ENCODE peak calls at places on chromosomes 2 and 18, in nine cellular contexts. P, T, G, O, M, K, B, U and I are unnamed samples.

GRCh38 chr18:25736516-25736915 is 353.9 kb downstream of the SS18 start:
- DNase-seq in P (no peak), T (no peak), G (no peak), O (no peak), M (no peak), K (no peak), B (no peak), U (no peak), I (no peak)

GRCh38 chr18:54112356-54112755 is 112.1 kb downstream of the MBD2 start:
- DNase-seq in P (no peak), T (no peak), G (no peak), O (no peak), M (no peak), K (no peak), B (no peak), U (no peak), I (no peak)

GRCh38 chr18:22613788-22614187 is 196.1 kb upstream of the CTAGE1 start:
- DNase-seq in P (no peak), T (no peak), G (no peak), O (no peak), M (no peak), K (no peak), B (no peak), U (no peak), I (no peak)

GRCh38 chr18:8556424-8556823 is 52.8 kb upstream of the RAB12 start:
- DNase-seq in P (no peak), T (no peak), G (no peak), O (no peak), M (no peak), K (no peak), B (no peak), U (no peak), I (no peak)

GRCh38 chr2:77521482-77521881 is 694 bp downstream of the LRRTM4 start:
- DNase-seq in P (no peak), T (peak), G (no peak), O (no peak), M (no peak), K (no peak), B (no peak), U (no peak), I (no peak)

GRCh38 chr2:29015701-29016470 is 34.8 kb downstream of the TOGARAM2 start:
- DNase-seq in P (no peak), T (no peak), G (peak), O (no peak), M (no peak), K (peak), B (no peak), U (no peak), I (peak)

GRCh38 chr18:34117319-34117718 is 107.4 kb downstream of the NOL4 start:
- DNase-seq in P (no peak), T (no peak), G (no peak), O (no peak), M (no peak), K (no peak), B (no peak), U (no peak), I (no peak)

GRCh38 chr2:173997779-173998178 is 32.6 kb upstream of the SP3 start:
- DNase-seq in P (no peak), T (no peak), G (no peak), O (no peak), M (no peak), K (no peak), B (no peak), U (no peak), I (no peak)

GRCh38 chr2:27627963-27628766 is 647 bp downstream of the CCDC121 start:
- DNase-seq in P (no peak), T (no peak), G (no peak), O (no peak), M (peak), K (no peak), B (peak), U (peak), I (no peak)

GRCh38 chr18:75297731-75298130 is 87.1 kb downstream of the TSHZ1 start:
- DNase-seq in P (no peak), T (no peak), G (no peak), O (no peak), M (no peak), K (no peak), B (no peak), U (no peak), I (no peak)

GRCh38 chr2:150232321-150232720 is 255.1 kb downstream of the RND3 start:
- DNase-seq in P (no peak), T (no peak), G (no peak), O (no peak), M (no peak), K (no peak), B (no peak), U (no peak), I (no peak)

GRCh38 chr2:237298323-237299118 is 115.4 kb downstream of the COL6A3 start:
- DNase-seq in P (no peak), T (no peak), G (no peak), O (peak), M (no peak), K (no peak), B (no peak), U (peak), I (no peak)

GRCh38 chr18:66761166-66761565 is 157.3 kb upstream of the CDH19 start:
- DNase-seq in P (no peak), T (no peak), G (no peak), O (no peak), M (no peak), K (no peak), B (no peak), U (no peak), I (no peak)

GRCh38 chr18:48264508-48264907 is 144.7 kb downstream of the ZBTB7C start:
- DNase-seq in P (no peak), T (no peak), G (no peak), O (no peak), M (peak), K (no peak), B (no peak), U (no peak), I (no peak)

GRCh38 chr18:32763306-32763705 is 9.5 kb downstream of the KLHL14 start:
- DNase-seq in P (no peak), T (no peak), G (no peak), O (no peak), M (no peak), K (no peak), B (no peak), U (no peak), I (no peak)

GRCh38 chr2:133342960-133343359 is 225.3 kb downstream of the NCKAP5 start:
- DNase-seq in P (no peak), T (no peak), G (no peak), O (no peak), M (no peak), K (no peak), B (no peak), U (no peak), I (no peak)

GRCh38 chr2:96409543-96410184 is 74.1 kb downstream of the NCAPH start:
- DNase-seq in P (no peak), T (no peak), G (peak), O (no peak), M (no peak), K (peak), B (no peak), U (no peak), I (no peak)

GRCh38 chr18:11660691-11661090 is 28.4 kb upstream of the GNAL start:
- DNase-seq in P (no peak), T (no peak), G (no peak), O (peak), M (no peak), K (no peak), B (peak), U (no peak), I (no peak)

GRCh38 chr2:16632615-16633014 is 33.0 kb downstream of the CYRIA start:
- DNase-seq in P (no peak), T (peak), G (no peak), O (no peak), M (no peak), K (no peak), B (no peak), U (no peak), I (no peak)

GRCh38 chr2:6922201-6922656 is 5.0 kb downstream of the RNF144A start:
- DNase-seq in P (no peak), T (no peak), G (no peak), O (no peak), M (no peak), K (no peak), B (no peak), U (no peak), I (no peak)

GRCh38 chr18:13999266-13999665 is 83.9 kb upstream of the MC2R start:
- DNase-seq in P (no peak), T (no peak), G (no peak), O (no peak), M (no peak), K (no peak), B (no peak), U (no peak), I (no peak)

GRCh38 chr2:54440050-54440449 is 16.1 kb upstream of the SPTBN1 start:
- DNase-seq in P (no peak), T (no peak), G (no peak), O (no peak), M (no peak), K (no peak), B (no peak), U (no peak), I (no peak)

GRCh38 chr2:175880-176800 is 87.7 kb downstream of the SH3YL1 start:
- DNase-seq in P (no peak), T (no peak), G (no peak), O (no peak), M (no peak), K (no peak), B (no peak), U (no peak), I (no peak)

GRCh38 chr18:36476433-36476832 is 178.9 kb downstream of the FHOD3 start:
- DNase-seq in P (no peak), T (no peak), G (no peak), O (no peak), M (no peak), K (no peak), B (no peak), U (no peak), I (no peak)

GRCh38 chr2:18829331-18829902 is 240.0 kb upstream of the NT5C1B start:
- DNase-seq in P (no peak), T (no peak), G (no peak), O (no peak), M (no peak), K (no peak), B (no peak), U (no peak), I (no peak)

GRCh38 chr18:36673452-36673851 is 155.3 kb downstream of the TPGS2 start:
- DNase-seq in P (no peak), T (no peak), G (no peak), O (no peak), M (no peak), K (no peak), B (no peak), U (no peak), I (no peak)

GRCh38 chr2:147173186-147173575 is 671.6 kb upstream of the ACVR2A start:
- DNase-seq in P (no peak), T (no peak), G (no peak), O (no peak), M (no peak), K (no peak), B (no peak), U (no peak), I (no peak)

GRCh38 chr2:180943275-180943674 is 37.1 kb upstream of the UBE2E3 start:
- DNase-seq in P (no peak), T (no peak), G (no peak), O (no peak), M (no peak), K (no peak), B (no peak), U (no peak), I (no peak)

GRCh38 chr2:183063083-183063482 is 15.5 kb upstream of the DUSP19 start:
- DNase-seq in P (no peak), T (no peak), G (no peak), O (no peak), M (no peak), K (no peak), B (no peak), U (no peak), I (no peak)

GRCh38 chr2:112065966-112066365 is 10.9 kb downstream of the TMEM87B start:
- DNase-seq in P (no peak), T (no peak), G (no peak), O (no peak), M (no peak), K (no peak), B (no peak), U (no peak), I (no peak)

GRCh38 chr2:119489232-119489952 is 34.9 kb downstream of the SCTR start:
- DNase-seq in P (peak), T (no peak), G (no peak), O (peak), M (no peak), K (no peak), B (peak), U (no peak), I (no peak)

GRCh38 chr2:28277466-28277865 is 115.2 kb upstream of the FOSL2 start:
- DNase-seq in P (no peak), T (no peak), G (no peak), O (no peak), M (no peak), K (no peak), B (no peak), U (no peak), I (no peak)

GRCh38 chr2:187220100-187220499 is 228.0 kb downstream of the CALCRL start:
- DNase-seq in P (no peak), T (no peak), G (no peak), O (no peak), M (no peak), K (no peak), B (no peak), U (no peak), I (no peak)

GRCh38 chr2:151928380-151928779 is 100.2 kb upstream of the ARL5A start:
- DNase-seq in P (no peak), T (no peak), G (no peak), O (no peak), M (no peak), K (no peak), B (no peak), U (no peak), I (no peak)

GRCh38 chr2:74328074-74328473 is 15.1 kb downstream of the SLC4A5 start:
- DNase-seq in P (no peak), T (no peak), G (no peak), O (no peak), M (no peak), K (no peak), B (peak), U (no peak), I (no peak)

GRCh38 chr18:32355896-32356295 is 114.8 kb downstream of the GAREM1 start:
- DNase-seq in P (no peak), T (no peak), G (no peak), O (no peak), M (no peak), K (no peak), B (no peak), U (no peak), I (no peak)

GRCh38 chr2:40178971-40179370 is 272.9 kb downstream of the SLC8A1 start:
- DNase-seq in P (no peak), T (no peak), G (no peak), O (no peak), M (no peak), K (no peak), B (no peak), U (no peak), I (no peak)

GRCh38 chr2:207397917-207398655 is 131.7 kb upstream of the CREB1 start:
- DNase-seq in P (no peak), T (peak), G (no peak), O (no peak), M (no peak), K (no peak), B (no peak), U (no peak), I (no peak)

DNA sequence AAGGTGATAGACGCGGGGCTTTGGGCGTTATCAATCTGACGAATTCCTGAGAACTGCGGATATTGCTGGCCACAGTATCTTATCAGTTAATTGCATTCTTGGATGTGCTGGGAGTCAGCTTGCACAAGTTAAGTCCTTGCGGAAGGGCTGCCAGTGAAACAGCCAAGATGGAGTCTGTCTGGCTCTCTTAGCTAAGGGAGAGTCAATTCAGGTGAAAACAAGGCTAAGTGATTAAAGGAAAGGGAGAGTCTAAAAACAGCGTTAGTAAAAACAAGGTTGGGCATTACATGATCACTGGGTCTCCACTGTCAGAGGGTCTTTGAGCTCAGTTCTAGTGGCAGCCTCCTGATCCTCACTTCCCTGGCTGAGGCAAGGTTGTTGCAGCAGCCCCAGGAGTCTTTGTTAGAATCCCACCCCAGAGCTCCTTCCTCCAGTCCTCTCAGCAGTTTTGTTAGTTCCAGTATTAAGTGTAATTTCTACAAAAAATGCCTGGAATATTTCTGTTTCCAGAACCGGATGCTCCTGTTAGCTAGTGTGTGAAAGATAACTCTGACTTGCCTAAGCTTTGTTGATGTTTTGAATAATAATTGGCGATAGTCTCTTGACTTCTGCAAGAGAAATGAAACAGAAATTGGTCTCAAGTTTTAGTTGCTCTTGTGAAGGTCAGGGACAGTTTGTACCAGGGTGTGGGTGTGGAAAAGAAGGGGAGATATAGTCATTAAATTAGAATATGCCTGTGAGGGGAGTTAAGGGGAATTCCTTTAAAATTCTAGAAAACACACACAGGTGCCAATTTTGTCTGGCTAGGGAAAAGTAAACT is 10.6 kb downstream of the CFLAR start:
- DNase-seq in P (no peak), T (no peak), G (no peak), O (no peak), M (no peak), K (peak), B (peak), U (no peak), I (no peak)
- H3K27ac ChIP-seq in P (peak), T (no peak), G (peak), O (peak), M (peak), K (peak), B (peak), U (no peak), I (peak)

GRCh38 chr2:227724394-227725039 is at the start of gene SCYGR6:
- DNase-seq in P (no peak), T (no peak), G (no peak), O (no peak), M (no peak), K (no peak), B (no peak), U (no peak), I (no peak)
- H3K27ac ChIP-seq in P (no peak), T (no peak), G (no peak), O (no peak), M (no peak), K (no peak), B (no peak), U (no peak), I (no peak)

DNA sequence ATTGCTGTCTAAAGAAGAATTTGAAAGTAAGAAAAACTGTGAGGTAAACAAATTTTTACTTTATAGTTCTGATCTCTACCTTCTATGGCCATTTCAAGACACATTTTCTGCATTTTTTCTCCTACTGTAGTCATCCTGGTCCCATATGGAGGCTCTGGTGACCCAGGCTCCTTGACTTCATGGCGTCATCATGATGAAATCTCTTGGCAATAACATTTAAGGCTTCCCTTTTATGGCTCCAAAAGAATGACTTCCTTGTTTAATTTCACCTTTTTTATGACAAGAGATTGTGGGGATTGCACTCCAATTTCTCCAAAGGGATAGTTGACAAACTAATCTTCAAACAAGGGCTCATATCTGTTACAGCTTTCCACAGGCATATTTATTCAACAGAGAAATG is 143.0 kb upstream of the SCN7A start:
- DNase-seq in P (no peak), T (no peak), G (no peak), O (no peak), M (no peak), K (no peak), B (no peak), U (no peak), I (no peak)
- H3K27ac ChIP-seq in P (no peak), T (no peak), G (no peak), O (no peak), M (no peak), K (no peak), B (no peak), U (no peak), I (no peak)

GRCh38 chr2:200617089-200618050 is 31.6 kb downstream of the AOX1 start:
- DNase-seq in P (no peak), T (no peak), G (no peak), O (no peak), M (no peak), K (no peak), B (no peak), U (no peak), I (no peak)

GRCh38 chr2:200615247-200615646 is 29.4 kb downstream of the AOX1 start:
- DNase-seq in P (no peak), T (no peak), G (no peak), O (no peak), M (no peak), K (no peak), B (no peak), U (no peak), I (no peak)

GRCh38 chr2:200618051-200618419 is 32.2 kb downstream of the AOX1 start:
- DNase-seq in P (no peak), T (no peak), G (no peak), O (no peak), M (no peak), K (no peak), B (no peak), U (no peak), I (no peak)

GRCh38 chr2:200616193-200616592 is 30.4 kb downstream of the AOX1 start:
- DNase-seq in P (no peak), T (no peak), G (no peak), O (no peak), M (peak), K (no peak), B (no peak), U (no peak), I (peak)

GRCh38 chr2:200616656-200617055 is 30.8 kb downstream of the AOX1 start:
- DNase-seq in P (no peak), T (no peak), G (no peak), O (no peak), M (no peak), K (no peak), B (no peak), U (no peak), I (no peak)
- H3K27ac ChIP-seq in P (no peak), T (no peak), G (no peak), O (no peak), M (no peak), K (no peak), B (no peak), U (no peak), I (no peak)

GRCh38 chr18:79485788-79486355 is 90.1 kb downstream of the NFATC1 start:
- DNase-seq in P (no peak), T (no peak), G (no peak), O (no peak), M (peak), K (peak), B (no peak), U (no peak), I (no peak)
- H3K27ac ChIP-seq in P (no peak), T (no peak), G (peak), O (no peak), M (no peak), K (no peak), B (no peak), U (no peak), I (no peak)